ENCODE peak calls at places on chromosomes 5 and 9, in six cellular contexts. One of them, this sample, is unnamed.

GRCh38 chr5:125597338-125597737 is 825.9 kb upstream of the GRAMD2B start:
- DNase-seq in CD4-positive, alpha-beta T cell: no peak
- DNase-seq in CD8-positive, alpha-beta memory T cell: no peak
- DNase-seq in CD8-positive, alpha-beta T cell: no peak
- DNase-seq in Peyer's patch: no peak
- DNase-seq in pancreas: no peak
- DNase-seq in this sample: no peak

GRCh38 chr5:67187318-67187717 is 9.3 kb downstream of the CD180 start:
- DNase-seq in CD4-positive, alpha-beta T cell: no peak
- DNase-seq in Peyer's patch: peak
- DNase-seq in CD8-positive, alpha-beta memory T cell: no peak
- DNase-seq in pancreas: no peak
- DNase-seq in CD8-positive, alpha-beta T cell: no peak
- DNase-seq in this sample: no peak

GRCh38 chr5:150781706-150782614 is 3.4 kb downstream of the SMIM3 start:
- DNase-seq in CD8-positive, alpha-beta memory T cell: no peak
- DNase-seq in pancreas: no peak
- DNase-seq in CD8-positive, alpha-beta T cell: no peak
- DNase-seq in Peyer's patch: no peak
- DNase-seq in CD4-positive, alpha-beta T cell: no peak
- DNase-seq in this sample: no peak

GRCh38 chr5:151480859-151481258 is 33.5 kb downstream of the SLC36A1 start:
- DNase-seq in Peyer's patch: no peak
- DNase-seq in CD8-positive, alpha-beta memory T cell: no peak
- DNase-seq in CD4-positive, alpha-beta T cell: no peak
- DNase-seq in CD8-positive, alpha-beta T cell: no peak
- DNase-seq in pancreas: no peak
- DNase-seq in this sample: no peak

GRCh38 chr5:72226950-72227349 is 93.1 kb downstream of the MRPS27 start:
- DNase-seq in CD4-positive, alpha-beta T cell: no peak
- DNase-seq in CD8-positive, alpha-beta memory T cell: no peak
- DNase-seq in Peyer's patch: no peak
- DNase-seq in pancreas: no peak
- DNase-seq in CD8-positive, alpha-beta T cell: no peak
- DNase-seq in this sample: peak

GRCh38 chr9:118418887-118419620 is 714.9 kb downstream of the TLR4 start:
- DNase-seq in CD8-positive, alpha-beta T cell: no peak
- DNase-seq in pancreas: no peak
- DNase-seq in CD4-positive, alpha-beta T cell: no peak
- DNase-seq in CD8-positive, alpha-beta memory T cell: no peak
- DNase-seq in Peyer's patch: no peak
- DNase-seq in this sample: no peak

GRCh38 chr9:21317956-21318923 is 13.1 kb upstream of the IFNA5 start:
- DNase-seq in CD8-positive, alpha-beta T cell: no peak
- DNase-seq in pancreas: no peak
- DNase-seq in Peyer's patch: no peak
- DNase-seq in CD4-positive, alpha-beta T cell: no peak
- DNase-seq in CD8-positive, alpha-beta memory T cell: peak
- DNase-seq in this sample: peak

GRCh38 chr9:77899679-77900354 is 131.8 kb downstream of the GNAQ start:
- DNase-seq in pancreas: no peak
- DNase-seq in CD4-positive, alpha-beta T cell: no peak
- DNase-seq in CD8-positive, alpha-beta T cell: no peak
- DNase-seq in Peyer's patch: no peak
- DNase-seq in CD8-positive, alpha-beta memory T cell: no peak
- DNase-seq in this sample: no peak

GRCh38 chr9:104258289-104259045 is 164.4 kb downstream of the SMC2 start:
- DNase-seq in CD4-positive, alpha-beta T cell: no peak
- DNase-seq in Peyer's patch: no peak
- DNase-seq in pancreas: no peak
- DNase-seq in CD8-positive, alpha-beta T cell: no peak
- DNase-seq in CD8-positive, alpha-beta memory T cell: no peak
- DNase-seq in this sample: no peak

GRCh38 chr5:56900395-56900794 is 9.0 kb upstream of the SETD9 start:
- DNase-seq in CD4-positive, alpha-beta T cell: no peak
- DNase-seq in Peyer's patch: no peak
- DNase-seq in CD8-positive, alpha-beta memory T cell: no peak
- DNase-seq in pancreas: no peak
- DNase-seq in CD8-positive, alpha-beta T cell: no peak
- DNase-seq in this sample: no peak

GRCh38 chr5:45029553-45029952 is 220.8 kb downstream of the MRPS30 start:
- DNase-seq in pancreas: no peak
- DNase-seq in Peyer's patch: no peak
- DNase-seq in CD8-positive, alpha-beta memory T cell: no peak
- DNase-seq in CD4-positive, alpha-beta T cell: no peak
- DNase-seq in CD8-positive, alpha-beta T cell: no peak
- DNase-seq in this sample: no peak

GRCh38 chr5:67253911-67254310 is 57.3 kb upstream of the CD180 start:
- DNase-seq in CD8-positive, alpha-beta T cell: no peak
- DNase-seq in CD8-positive, alpha-beta memory T cell: no peak
- DNase-seq in CD4-positive, alpha-beta T cell: no peak
- DNase-seq in Peyer's patch: no peak
- DNase-seq in pancreas: no peak
- DNase-seq in this sample: no peak

GRCh38 chr5:180127682-180128670 is 56.4 kb upstream of the RNF130 start:
- DNase-seq in Peyer's patch: peak
- DNase-seq in CD8-positive, alpha-beta memory T cell: no peak
- DNase-seq in pancreas: peak
- DNase-seq in CD4-positive, alpha-beta T cell: no peak
- DNase-seq in CD8-positive, alpha-beta T cell: no peak
- DNase-seq in this sample: no peak

GRCh38 chr5:139138109-139138508 is 60.1 kb downstream of the SIL1 start:
- DNase-seq in CD8-positive, alpha-beta T cell: no peak
- DNase-seq in pancreas: no peak
- DNase-seq in CD8-positive, alpha-beta memory T cell: no peak
- DNase-seq in CD4-positive, alpha-beta T cell: no peak
- DNase-seq in Peyer's patch: no peak
- DNase-seq in this sample: no peak

DNA sequence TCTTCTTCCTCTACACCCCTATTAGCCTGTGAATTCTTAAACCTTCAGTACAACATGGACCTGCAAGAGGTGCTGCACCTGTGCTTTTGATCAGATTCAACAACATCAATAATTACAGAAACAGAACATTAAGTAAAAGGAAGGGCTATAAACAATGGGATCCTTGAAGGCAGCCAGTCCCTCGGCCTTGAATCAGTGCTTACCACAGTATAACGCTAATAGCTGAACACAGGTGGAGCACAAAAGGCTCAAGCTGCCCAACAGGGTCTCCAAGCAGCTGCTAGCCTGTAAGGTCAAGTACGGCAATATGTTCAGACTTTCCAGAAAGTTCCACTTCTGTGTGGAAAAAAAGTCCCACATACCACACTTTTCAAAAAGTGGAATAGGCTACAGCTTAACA is 61.9 kb upstream of the ITGA1 start:
- DNase-seq in CD8-positive, alpha-beta memory T cell: no peak
- DNase-seq in Peyer's patch: peak
- DNase-seq in pancreas: no peak
- DNase-seq in CD4-positive, alpha-beta T cell: no peak
- DNase-seq in CD8-positive, alpha-beta T cell: no peak
- DNase-seq in this sample: no peak
- H3K27ac ChIP-seq in CD8-positive, alpha-beta memory T cell: no peak
- H3K27ac ChIP-seq in Peyer's patch: peak
- H3K27ac ChIP-seq in pancreas: peak
- H3K27ac ChIP-seq in CD4-positive, alpha-beta T cell: peak
- H3K27ac ChIP-seq in CD8-positive, alpha-beta T cell: peak
- H3K27ac ChIP-seq in this sample: no peak

GRCh38 chr9:5502553-5502952 is 7.8 kb upstream of the PDCD1LG2 start:
- DNase-seq in Peyer's patch: no peak
- DNase-seq in CD4-positive, alpha-beta T cell: no peak
- DNase-seq in CD8-positive, alpha-beta memory T cell: no peak
- DNase-seq in pancreas: no peak
- DNase-seq in CD8-positive, alpha-beta T cell: no peak
- DNase-seq in this sample: no peak
- H3K27ac ChIP-seq in Peyer's patch: no peak
- H3K27ac ChIP-seq in CD4-positive, alpha-beta T cell: no peak
- H3K27ac ChIP-seq in CD8-positive, alpha-beta memory T cell: no peak
- H3K27ac ChIP-seq in pancreas: no peak
- H3K27ac ChIP-seq in CD8-positive, alpha-beta T cell: no peak
- H3K27ac ChIP-seq in this sample: no peak

GRCh38 chr9:136903041-136903554 is 16.8 kb downstream of the TRAF2 start:
- DNase-seq in CD4-positive, alpha-beta T cell: no peak
- DNase-seq in CD8-positive, alpha-beta memory T cell: no peak
- DNase-seq in CD8-positive, alpha-beta T cell: no peak
- DNase-seq in Peyer's patch: no peak
- DNase-seq in pancreas: peak
- DNase-seq in this sample: no peak
- H3K27ac ChIP-seq in CD4-positive, alpha-beta T cell: peak
- H3K27ac ChIP-seq in CD8-positive, alpha-beta memory T cell: peak
- H3K27ac ChIP-seq in CD8-positive, alpha-beta T cell: no peak
- H3K27ac ChIP-seq in Peyer's patch: peak
- H3K27ac ChIP-seq in pancreas: peak
- H3K27ac ChIP-seq in this sample: no peak

DNA sequence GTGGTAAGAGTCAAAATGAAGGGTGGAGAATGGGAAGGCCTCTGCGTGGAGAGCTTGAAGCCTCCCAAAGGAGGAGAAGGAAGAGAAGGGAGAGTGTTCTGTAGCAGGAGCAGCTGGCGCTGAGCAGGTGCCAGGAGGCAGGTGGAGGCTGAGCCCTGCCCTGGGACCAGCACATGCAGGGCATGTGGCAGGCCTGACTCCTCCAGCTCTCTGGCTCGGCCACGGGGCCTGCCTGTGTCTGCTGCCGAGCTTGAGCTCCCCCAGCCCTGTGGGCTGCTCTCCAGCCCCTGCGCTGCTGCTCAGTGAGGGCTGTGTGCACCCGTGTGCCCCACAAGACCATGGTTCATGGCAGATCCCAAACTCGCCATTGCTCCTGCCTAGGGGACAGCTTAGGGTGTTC is 6.7 kb downstream of the TSPAN17 start:
- DNase-seq in CD8-positive, alpha-beta T cell: no peak
- DNase-seq in CD8-positive, alpha-beta memory T cell: no peak
- DNase-seq in CD4-positive, alpha-beta T cell: no peak
- DNase-seq in Peyer's patch: no peak
- DNase-seq in pancreas: no peak
- DNase-seq in this sample: no peak
- H3K27ac ChIP-seq in CD8-positive, alpha-beta T cell: no peak
- H3K27ac ChIP-seq in CD8-positive, alpha-beta memory T cell: no peak
- H3K27ac ChIP-seq in CD4-positive, alpha-beta T cell: no peak
- H3K27ac ChIP-seq in Peyer's patch: no peak
- H3K27ac ChIP-seq in pancreas: no peak
- H3K27ac ChIP-seq in this sample: no peak

GRCh38 chr9:38066167-38066906 is 2.7 kb downstream of the SHB start:
- DNase-seq in Peyer's patch: no peak
- DNase-seq in pancreas: no peak
- DNase-seq in CD8-positive, alpha-beta T cell: no peak
- DNase-seq in CD8-positive, alpha-beta memory T cell: no peak
- DNase-seq in CD4-positive, alpha-beta T cell: no peak
- DNase-seq in this sample: no peak
- H3K27ac ChIP-seq in Peyer's patch: peak
- H3K27ac ChIP-seq in pancreas: peak
- H3K27ac ChIP-seq in CD8-positive, alpha-beta T cell: no peak
- H3K27ac ChIP-seq in CD8-positive, alpha-beta memory T cell: no peak
- H3K27ac ChIP-seq in CD4-positive, alpha-beta T cell: no peak
- H3K27ac ChIP-seq in this sample: peak

DNA sequence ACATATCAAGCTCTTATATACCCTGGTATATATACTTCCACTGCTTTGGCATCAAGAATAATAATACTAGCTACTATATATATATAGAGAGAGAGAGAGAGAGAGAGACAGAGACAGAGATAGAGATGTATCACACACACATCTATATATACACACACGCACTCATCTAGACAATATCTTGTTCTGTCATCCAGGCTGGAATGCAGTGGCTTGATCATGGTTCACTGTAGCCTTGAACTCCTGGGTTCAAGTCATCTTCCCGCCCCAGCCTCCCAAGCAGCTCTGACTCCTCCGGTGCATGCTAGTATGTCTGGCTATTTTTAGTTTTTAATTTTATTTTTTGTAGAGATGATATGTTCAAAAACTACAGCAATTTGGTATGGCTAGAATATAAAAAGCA is 22.5 kb downstream of the ANKHD1 start:
- DNase-seq in CD4-positive, alpha-beta T cell: no peak
- DNase-seq in Peyer's patch: no peak
- DNase-seq in pancreas: no peak
- DNase-seq in CD8-positive, alpha-beta memory T cell: no peak
- DNase-seq in CD8-positive, alpha-beta T cell: no peak
- DNase-seq in this sample: no peak
- H3K27ac ChIP-seq in CD4-positive, alpha-beta T cell: no peak
- H3K27ac ChIP-seq in Peyer's patch: no peak
- H3K27ac ChIP-seq in pancreas: no peak
- H3K27ac ChIP-seq in CD8-positive, alpha-beta memory T cell: no peak
- H3K27ac ChIP-seq in CD8-positive, alpha-beta T cell: no peak
- H3K27ac ChIP-seq in this sample: no peak

DNA sequence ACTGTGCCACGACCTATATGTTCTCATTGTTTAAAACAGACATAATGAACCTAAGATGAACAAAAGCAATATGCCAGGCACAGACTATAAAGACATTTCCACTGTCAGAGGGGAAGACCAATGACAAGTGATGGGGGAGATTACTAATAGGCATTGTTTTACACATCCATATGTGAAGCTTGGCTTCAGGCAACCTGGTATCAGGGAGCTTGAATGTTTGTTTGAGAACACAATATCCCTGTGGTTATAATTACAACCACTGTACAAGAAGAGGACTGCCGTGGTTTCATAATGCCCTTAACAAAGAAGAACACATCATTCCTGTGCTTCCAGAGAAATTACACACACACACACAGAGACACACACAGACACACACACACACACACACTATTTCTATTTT is 385.7 kb downstream of the BNC2 start:
- DNase-seq in pancreas: no peak
- DNase-seq in Peyer's patch: no peak
- DNase-seq in CD8-positive, alpha-beta memory T cell: no peak
- DNase-seq in CD8-positive, alpha-beta T cell: no peak
- DNase-seq in CD4-positive, alpha-beta T cell: no peak
- DNase-seq in this sample: no peak
- H3K27ac ChIP-seq in pancreas: no peak
- H3K27ac ChIP-seq in Peyer's patch: no peak
- H3K27ac ChIP-seq in CD8-positive, alpha-beta memory T cell: no peak
- H3K27ac ChIP-seq in CD8-positive, alpha-beta T cell: no peak
- H3K27ac ChIP-seq in CD4-positive, alpha-beta T cell: no peak
- H3K27ac ChIP-seq in this sample: no peak

DNA sequence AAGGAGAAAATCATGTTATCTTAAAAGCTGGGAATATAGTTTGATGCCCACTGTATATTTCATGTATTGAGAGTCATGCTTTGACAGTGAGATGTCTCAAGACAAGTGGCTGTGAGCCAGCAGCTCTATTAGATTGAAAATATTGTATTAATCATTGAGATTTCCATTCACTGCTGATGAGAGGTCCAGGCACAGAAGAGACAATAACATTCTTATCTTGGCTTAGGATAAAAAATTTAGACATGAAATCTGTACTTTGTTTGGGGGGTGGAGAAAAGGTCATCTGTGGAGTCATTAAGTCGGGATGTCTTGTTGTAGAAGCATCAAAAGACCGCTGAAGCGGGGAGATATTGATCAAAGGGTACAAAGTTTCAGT is 97.9 kb upstream of the EQTN start:
- DNase-seq in Peyer's patch: no peak
- DNase-seq in CD8-positive, alpha-beta T cell: no peak
- DNase-seq in CD8-positive, alpha-beta memory T cell: no peak
- DNase-seq in CD4-positive, alpha-beta T cell: no peak
- DNase-seq in pancreas: no peak
- DNase-seq in this sample: no peak
- H3K27ac ChIP-seq in Peyer's patch: no peak
- H3K27ac ChIP-seq in CD8-positive, alpha-beta T cell: no peak
- H3K27ac ChIP-seq in CD8-positive, alpha-beta memory T cell: no peak
- H3K27ac ChIP-seq in CD4-positive, alpha-beta T cell: no peak
- H3K27ac ChIP-seq in pancreas: no peak
- H3K27ac ChIP-seq in this sample: no peak

This sample was measured in substantia nigra.